ENCODE peak calls at places on chromosome 5, in eight cellular contexts. C is stomach, K is GM23338, D is HCT116, O is H1, F is neural progenitor cell, M is breast epithelium, I is SJCRH30. E is an unnamed sample.

GRCh38 chr5:151171521-151171920 is 13.9 kb upstream of the ANXA6 start:
- DNase-seq in F (no peak), C (no peak), I (no peak), K (no peak), D (no peak), O (no peak), M (no peak), E (no peak)

GRCh38 chr5:169871816-169872215 is 108.5 kb downstream of the INSYN2B start:
- DNase-seq in K (no peak), M (no peak), I (no peak), O (no peak), C (no peak), D (no peak), F (no peak), E (peak; percentile 16)

GRCh38 chr5:154220625-154221024 is 30.1 kb downstream of the GALNT10 start:
- DNase-seq in K (no peak), I (no peak), C (no peak), F (no peak), O (no peak), D (peak; percentile 51), M (no peak), E (no peak)

GRCh38 chr5:170628691-170629565 is 125.1 kb downstream of the KCNIP1 start:
- DNase-seq in O (no peak), D (no peak), I (no peak), C (no peak), F (no peak), M (peak; percentile 31), K (no peak), E (no peak)

GRCh38 chr5:59251627-59252026 is 641.9 kb downstream of the PDE4D start:
- DNase-seq in F (no peak), K (no peak), I (no peak), D (no peak), O (no peak), M (no peak), C (no peak), E (no peak)

GRCh38 chr5:72005676-72006075 is 101.6 kb upstream of the MAP1B start:
- DNase-seq in O (no peak), F (peak; percentile 22), D (no peak), I (no peak), K (no peak), M (no peak), C (no peak), E (peak; percentile 4)

GRCh38 chr5:72109625-72110024 is 2.4 kb downstream of the MAP1B start:
- DNase-seq in I (no peak), D (no peak), K (peak; percentile 33), F (peak; percentile 50), O (no peak), M (no peak), C (no peak), E (no peak)

GRCh38 chr5:92969191-92969780 is 611.7 kb downstream of the NR2F1-AS1 start:
- DNase-seq in M (no peak), D (no peak), K (no peak), C (no peak), F (no peak), O (no peak), I (no peak), E (no peak)

GRCh38 chr5:166961028-166961427 is 1330.4 kb upstream of the WWC1 start:
- DNase-seq in O (no peak), K (peak; percentile 48), M (no peak), C (no peak), D (no peak), I (peak; percentile 15), F (no peak), E (peak; percentile 18)

GRCh38 chr5:158519433-158520025 is 580.2 kb downstream of the EBF1 start:
- DNase-seq in C (no peak), F (no peak), D (no peak), I (no peak), M (no peak), K (no peak), O (no peak), E (no peak)

GRCh38 chr5:100676807-100677631 is 141.8 kb downstream of the FAM174A start:
- DNase-seq in K (no peak), I (no peak), C (no peak), M (no peak), O (no peak), F (no peak), D (no peak), E (peak; percentile 33)

GRCh38 chr5:81980598-81981260 is 8.9 kb downstream of the ATG10 start:
- DNase-seq in O (no peak), D (no peak), I (no peak), M (no peak), K (peak; percentile 55), F (peak; percentile 11), C (no peak), E (no peak)

GRCh38 chr5:85732185-85732584 is 885.6 kb upstream of the COX7C start:
- DNase-seq in M (no peak), O (no peak), D (no peak), C (no peak), K (no peak), I (no peak), F (no peak), E (no peak)

GRCh38 chr5:140130949-140131733 is 5.4 kb downstream of the IGIP start:
- DNase-seq in K (no peak), C (no peak), M (no peak), I (no peak), O (no peak), D (no peak), F (no peak), E (no peak)

GRCh38 chr5:131221888-131222287 is 42.0 kb upstream of the CDC42SE2 start:
- DNase-seq in I (no peak), D (no peak), K (no peak), F (no peak), C (no peak), O (no peak), M (no peak), E (no peak)

GRCh38 chr5:164230341-164230740 is 724.9 kb downstream of the MAT2B start:
- DNase-seq in C (no peak), D (no peak), M (no peak), I (no peak), O (no peak), K (no peak), F (no peak), E (no peak)

GRCh38 chr5:130514984-130515690 is 610.9 kb downstream of the CHSY3 start:
- DNase-seq in K (no peak), C (no peak), I (no peak), D (peak; percentile 74), M (no peak), O (no peak), F (no peak), E (no peak)

GRCh38 chr5:169089343-169089742 is 211.6 kb downstream of the SLIT3 start:
- DNase-seq in F (no peak), D (no peak), C (no peak), I (no peak), O (no peak), M (no peak), K (peak; percentile 49), E (no peak)

GRCh38 chr5:140165101-140165920 is 9.7 kb upstream of the CYSTM1 start:
- DNase-seq in C (peak; percentile 91), I (no peak), F (no peak), M (no peak), O (no peak), D (no peak), K (no peak), E (no peak)

GRCh38 chr5:36040651-36041536 is 25.8 kb downstream of the UGT3A2 start:
- DNase-seq in K (peak; percentile 14), M (no peak), F (no peak), D (no peak), C (no peak), I (peak; percentile 34), O (no peak), E (no peak)

GRCh38 chr5:53178830-53179229 is 69.3 kb upstream of the MOCS2 start:
- DNase-seq in M (no peak), F (no peak), D (no peak), O (no peak), I (no peak), C (no peak), K (no peak), E (no peak)

GRCh38 chr5:93078082-93079038 is 502.7 kb downstream of the NR2F1-AS1 start:
- DNase-seq in F (no peak), C (peak; percentile 25), D (peak; percentile 99), K (no peak), M (no peak), O (no peak), I (peak; percentile 77), E (peak; percentile 25)

GRCh38 chr5:34460496-34460895 is 195.6 kb upstream of the RAI14 start:
- DNase-seq in K (no peak), F (no peak), M (no peak), O (no peak), C (no peak), I (no peak), D (no peak), E (no peak)

GRCh38 chr5:177307544-177308363 is 3.9 kb downstream of the MXD3 start:
- DNase-seq in K (no peak), D (no peak), C (no peak), I (no peak), M (no peak), F (no peak), O (no peak), E (no peak)
- H3K4me1 ChIP-seq in K (peaks cover 17% of the 10 kb centered on the region), D (peaks cover 19% of the 10 kb centered on the region), C (peaks cover 43% of the 10 kb centered on the region), I (peaks cover 11% of the 10 kb centered on the region), M (peaks cover 10% of the 10 kb centered on the region), F (peaks cover 12% of the 10 kb centered on the region), O (peaks cover 14% of the 10 kb centered on the region), E (peaks cover 16% of the 10 kb centered on the region)

DNA sequence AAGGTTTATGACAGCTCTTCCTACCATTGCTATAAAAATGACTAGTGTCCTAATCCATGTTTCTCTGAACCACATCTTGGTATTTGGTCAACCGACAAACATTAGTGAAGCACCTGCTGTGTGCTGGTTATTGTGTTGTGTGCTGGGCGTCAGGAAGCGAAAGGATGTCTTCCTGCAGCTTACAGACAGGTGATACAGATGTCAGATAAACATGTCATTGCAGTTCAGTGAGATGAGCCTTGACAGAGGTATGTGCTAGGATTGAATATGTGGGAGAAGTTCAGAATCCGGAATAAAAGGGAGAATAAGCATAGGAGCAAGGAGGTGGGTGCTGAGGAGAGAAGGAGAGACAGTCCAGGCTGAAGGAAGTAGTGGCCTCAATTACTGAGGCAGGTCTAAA is 20.3 kb upstream of the CTNNA1 start:
- DNase-seq in F (no peak), O (no peak), I (no peak), M (no peak), D (no peak), C (no peak), K (no peak), E (no peak)
- H3K4me1 ChIP-seq in F (no peaks in the 10 kb centered on the region), O (no peaks in the 10 kb centered on the region), I (no peaks in the 10 kb centered on the region), M (no peaks in the 10 kb centered on the region), D (no peaks in the 10 kb centered on the region), C (no peaks in the 10 kb centered on the region), K (no peaks in the 10 kb centered on the region), E (no peaks in the 10 kb centered on the region)

DNA sequence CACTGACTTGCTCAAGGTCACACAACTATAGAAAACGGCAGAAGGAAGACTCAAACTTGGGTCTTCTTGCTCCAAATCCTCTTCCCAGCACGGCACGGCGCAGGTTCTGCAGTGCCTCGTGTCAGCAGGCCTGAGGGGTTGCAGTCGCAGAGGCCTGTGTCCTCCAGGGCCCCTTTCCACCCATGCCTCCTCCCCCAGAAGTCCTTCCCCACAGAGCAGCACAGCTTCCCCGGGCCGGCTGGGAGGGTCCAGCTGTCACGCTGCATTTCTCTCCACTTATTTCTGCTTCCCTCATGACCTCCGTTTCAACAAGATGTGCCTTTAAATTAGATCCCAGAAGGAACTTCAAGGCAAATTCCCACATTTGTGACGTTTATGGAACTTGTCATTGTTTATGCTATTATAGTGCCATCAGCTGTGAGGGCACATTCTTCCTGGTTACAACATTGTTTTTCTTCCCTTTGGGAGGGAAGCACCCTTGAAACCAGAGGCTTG is 148.4 kb downstream of the C5orf15 start:
- DNase-seq in C (no peak), K (no peak), I (peak; percentile 64), M (no peak), D (no peak), O (no peak), F (no peak), E (no peak)
- H3K4me1 ChIP-seq in C (peaks cover 9% of the 10 kb centered on the region), K (no peaks in the 10 kb centered on the region), I (peaks cover 31% of the 10 kb centered on the region), M (no peaks in the 10 kb centered on the region), D (no peaks in the 10 kb centered on the region), O (no peaks in the 10 kb centered on the region), F (peaks cover 8% of the 10 kb centered on the region), E (no peaks in the 10 kb centered on the region)

GRCh38 chr5:88142801-88143692 is 125.6 kb downstream of the TMEM161B start:
- DNase-seq in I (no peak), C (no peak), M (no peak), O (peak; percentile 46), F (peak; percentile 45), D (no peak), K (peak; percentile 34), E (no peak)
- H3K4me1 ChIP-seq in I (no peaks in the 10 kb centered on the region), C (peaks cover 33% of the 10 kb centered on the region), M (no peaks in the 10 kb centered on the region), O (peaks cover 6% of the 10 kb centered on the region), F (peaks cover 12% of the 10 kb centered on the region), D (peaks cover 5% of the 10 kb centered on the region), K (peaks cover 53% of the 10 kb centered on the region), E (no peaks in the 10 kb centered on the region)